ENCODE peak calls at places on chromosomes 11 and 22, in eight cellular contexts. T is T-helper 1 cell; Y is activated CD4-positive, alpha-beta T cell treated with anti-CD3 and anti-CD28 coated beads, Interleukin-2, amount 50 U/mL, for 24 hours; Z is Daoy; Q is ureter; X is iris pigment epithelial cell; F is K562; B is left ventricle myocardium superior. S is an unnamed sample.

GRCh38 chr11:1487851-1488574 is 1.4 kb upstream of the MOB2 start:
- DNase-seq in F (no peak), B (peak), X (no peak), Q (no peak), Z (no peak), Y (no peak), T (no peak), S (no peak)

GRCh38 chr11:119741369-119742262 is 12.6 kb upstream of the NECTIN1 start:
- DNase-seq in Z (peak), Q (no peak), T (peak), F (peak), Y (peak), X (no peak), B (peak), S (peak)

GRCh38 chr11:19026862-19027261 is 33.7 kb downstream of the MRGPRX2 start:
- DNase-seq in Z (no peak), Q (no peak), F (no peak), B (no peak), T (no peak), Y (no peak), X (no peak), S (no peak)

GRCh38 chr11:41996558-41996957 is 537.1 kb upstream of the LRRC4C start:
- DNase-seq in T (no peak), Q (no peak), X (no peak), Y (no peak), Z (no peak), B (no peak), F (no peak), S (no peak)

GRCh38 chr11:19437760-19438159 is 197.0 kb upstream of the E2F8 start:
- DNase-seq in F (no peak), B (no peak), T (no peak), X (peak), Q (no peak), Z (peak), Y (no peak), S (no peak)

GRCh38 chr11:118610773-118611432 is 3.5 kb downstream of the PHLDB1 start:
- DNase-seq in F (peak), Y (peak), Z (peak), B (peak), X (peak), Q (peak), T (peak), S (peak)

GRCh38 chr22:28013611-28014010 is 94.6 kb upstream of the PITPNB start:
- DNase-seq in Q (no peak), B (peak), Z (no peak), Y (no peak), T (no peak), X (no peak), F (no peak), S (no peak)

GRCh38 chr11:4606231-4607015 is 1.6 kb downstream of the TRIM68 start:
- DNase-seq in Y (no peak), F (no peak), Q (no peak), T (no peak), Z (no peak), X (peak), B (no peak), S (no peak)

GRCh38 chr11:2587976-2588748 is 111.6 kb downstream of the KCNQ1OT1 start:
- DNase-seq in Z (no peak), X (no peak), T (peak), F (no peak), Q (peak), Y (no peak), B (no peak), S (peak)

GRCh38 chr11:2214527-2215229 is 43.1 kb upstream of the TH start:
- DNase-seq in T (no peak), Q (peak), X (no peak), F (peak), B (no peak), Z (no peak), Y (no peak), S (peak)

GRCh38 chr22:17477401-17477833 is 85.9 kb upstream of the SLC25A18 start:
- DNase-seq in F (no peak), X (no peak), Z (peak), B (no peak), T (no peak), Y (no peak), Q (no peak), S (no peak)

GRCh38 chr22:37065961-37066360 is 14.4 kb downstream of the KCTD17 start:
- DNase-seq in X (no peak), B (no peak), Q (no peak), F (no peak), T (no peak), Z (no peak), Y (no peak), S (no peak)

GRCh38 chr11:124895471-124895971 is 2.1 kb downstream of the ROBO4 start:
- DNase-seq in X (no peak), Q (no peak), T (no peak), F (no peak), Z (no peak), Y (no peak), B (no peak), S (peak)

S was measured in islet precursor cell.